ENCODE peak calls at places on chromosomes 1 and 21, in four cellular contexts. A is mesendoderm; X is IMR-90; J is CD4-positive, CD25-positive, alpha-beta regulatory T cell. B is an unnamed sample. For H3K27me3, the result is how much of the 10 kb centered on the place peaks cover.

GRCh38 chr1:246769306-246769705 is 45.1 kb downstream of the SCCPDH start:
- DNase-seq in A (no peak), X (peak), J (no peak), B (no peak)

GRCh38 chr1:2543543-2544092 is 12.6 kb upstream of the TNFRSF14 start:
- DNase-seq in A (no peak), X (peak), J (peak), B (no peak)

GRCh38 chr1:924619-925323 is 1.0 kb downstream of the SAMD11 start:
- DNase-seq in A (peak), X (peak), J (no peak), B (no peak)

GRCh38 chr1:227136210-227136609 is 182.1 kb downstream of the CDC42BPA start:
- DNase-seq in A (no peak), X (peak), J (no peak), B (no peak)

GRCh38 chr1:19606817-19607706 is 37.0 kb upstream of the NBL1 start:
- DNase-seq in A (no peak), X (peak), J (peak), B (no peak)

GRCh38 chr1:69483219-69483618 is 84.5 kb upstream of the LRRC7 start:
- DNase-seq in A (no peak), X (no peak), J (no peak), B (no peak)

GRCh38 chr1:151701515-151701914 is 15.1 kb downstream of the CELF3 start:
- DNase-seq in A (no peak), X (no peak), J (no peak), B (no peak)

GRCh38 chr1:202599669-202600431 is 110.4 kb downstream of the SYT2 start:
- DNase-seq in A (peak), X (peak), J (no peak), B (peak)

GRCh38 chr1:170700842-170701305 is 36.9 kb downstream of the PRRX1 start:
- DNase-seq in A (no peak), X (peak), J (no peak), B (no peak)

GRCh38 chr1:65425697-65426096 is 5.2 kb downstream of the LEPR start:
- DNase-seq in A (peak), X (peak), J (no peak), B (no peak)

GRCh38 chr1:7172804-7173203 is 387.6 kb downstream of the CAMTA1 start:
- DNase-seq in A (no peak), X (no peak), J (no peak), B (no peak)

GRCh38 chr1:168234846-168235547 is 9.2 kb downstream of the SFT2D2 start:
- DNase-seq in A (peak), X (peak), J (peak), B (peak)

GRCh38 chr1:235714205-235714897 is 64.8 kb upstream of the GNG4 start:
- DNase-seq in A (no peak), X (no peak), J (no peak), B (no peak)

GRCh38 chr1:223665592-223666312 is at the start of gene CAPN8:
- DNase-seq in A (no peak), X (no peak), J (no peak), B (peak)

GRCh38 chr1:167401260-167401873 is 117.0 kb downstream of the CD247 start:
- DNase-seq in A (peak), X (peak), J (peak), B (peak)

GRCh38 chr1:67544921-67545320 is 114.7 kb upstream of the SERBP1 start:
- DNase-seq in A (no peak), X (peak), J (no peak), B (no peak)

GRCh38 chr1:231603598-231604275 is 22.9 kb upstream of the DISC1 start:
- DNase-seq in A (peak), X (peak), J (peak), B (peak)

GRCh38 chr1:7505094-7505838 is 265.8 kb upstream of the VAMP3 start:
- DNase-seq in A (no peak), X (no peak), J (no peak), B (no peak)

GRCh38 chr1:7962011-7962335 is 462 bp downstream of the PARK7 start:
- DNase-seq in A (no peak), X (no peak), J (no peak), B (no peak)

GRCh38 chr1:38044224-38045215 is 2.1 kb downstream of the POU3F1 start:
- DNase-seq in A (no peak), X (no peak), J (no peak), B (no peak)

GRCh38 chr21:17901458-17902092 is 82.4 kb upstream of the C21orf91 start:
- DNase-seq in A (peak), X (peak), J (no peak), B (no peak)

GRCh38 chr1:10519016-10519417 is 44.3 kb downstream of the PEX14 start:
- DNase-seq in A (no peak), X (no peak), J (no peak), B (no peak)

GRCh38 chr1:39896909-39897685 is 4.6 kb downstream of the MYCL start:
- DNase-seq in A (peak), X (peak), J (no peak), B (no peak)

GRCh38 chr1:182588460-182589396 is at the start of gene RNASEL:
- DNase-seq in A (peak), X (peak), J (peak), B (peak)

GRCh38 chr1:9844746-9845145 is 21.0 kb upstream of the CLSTN1 start:
- DNase-seq in A (no peak), X (no peak), J (no peak), B (no peak)

GRCh38 chr1:117611894-117612481 is 6.1 kb downstream of the TENT5C start:
- DNase-seq in A (no peak), X (no peak), J (no peak), B (no peak)

GRCh38 chr1:155126494-155127104 is 1.1 kb upstream of the EFNA1 start:
- DNase-seq in A (peak), X (peak), J (peak), B (peak)

GRCh38 chr21:18354947-18355346 is 48.6 kb downstream of the TMPRSS15 start:
- DNase-seq in A (no peak), X (no peak), J (no peak), B (no peak)

GRCh38 chr1:53508991-53509663 is 49.9 kb downstream of the DMRTB1 start:
- DNase-seq in A (no peak), X (peak), J (no peak), B (no peak)

GRCh38 chr1:7422081-7422480 is 349.0 kb upstream of the VAMP3 start:
- DNase-seq in A (no peak), X (no peak), J (no peak), B (no peak)

GRCh38 chr1:237191403-237191802 is 149.4 kb downstream of the RYR2 start:
- DNase-seq in A (no peak), X (no peak), J (no peak), B (no peak)

GRCh38 chr1:25217598-25218232 is 14.6 kb downstream of the SYF2 start:
- DNase-seq in A (no peak), X (no peak), J (no peak), B (no peak)
- H3K27me3 ChIP-seq in A (under half), X (under half), J (under half), B (under half)

DNA sequence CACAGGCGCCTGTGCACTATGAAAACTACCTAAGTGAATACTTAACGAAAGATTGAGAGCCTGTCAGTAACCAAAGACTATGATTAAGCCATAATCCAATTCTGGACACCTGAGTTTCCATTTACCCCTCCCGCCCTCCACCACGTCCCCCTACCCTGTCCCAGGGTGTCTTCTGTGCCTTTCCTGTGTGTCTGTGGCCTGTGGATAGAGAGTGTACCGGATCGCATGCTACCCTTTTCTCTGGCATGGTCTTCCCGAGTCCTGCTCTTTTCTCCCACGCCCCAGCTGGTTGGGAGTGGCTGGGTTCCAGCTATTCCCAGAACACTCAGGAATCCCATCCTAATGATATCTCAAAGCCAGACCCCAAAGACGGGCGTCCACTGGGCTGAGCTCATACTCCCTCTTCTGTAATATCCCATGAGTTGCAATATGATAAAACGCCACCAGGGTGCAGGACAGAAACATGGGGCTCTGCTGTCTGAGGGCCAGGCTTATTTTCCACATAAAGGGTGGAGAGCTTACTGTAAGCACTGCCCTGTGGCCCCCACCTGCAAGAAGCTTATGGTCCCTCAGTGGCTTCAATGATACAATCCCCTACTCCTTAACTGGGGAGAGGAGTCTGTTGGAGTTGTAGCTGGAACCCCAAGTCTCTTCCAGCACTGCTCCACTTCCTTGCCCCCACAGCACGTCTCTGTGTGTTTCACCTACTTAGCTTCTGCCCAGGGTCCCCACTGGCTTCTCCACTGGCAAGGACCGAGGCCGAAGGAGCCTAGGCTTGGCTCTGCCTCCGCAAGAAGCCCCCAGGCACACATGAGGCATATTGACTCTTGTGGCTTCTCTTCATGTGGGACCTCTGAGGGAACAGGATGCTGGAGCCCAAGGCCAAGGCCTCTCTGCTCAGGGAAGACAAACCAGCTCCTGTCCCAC is 17.6 kb upstream of the ALX3 start:
- DNase-seq in A (peak), X (peak), J (peak), B (peak)
- H3K27me3 ChIP-seq in A (under half), X (half or more), J (under half), B (under half)

DNA sequence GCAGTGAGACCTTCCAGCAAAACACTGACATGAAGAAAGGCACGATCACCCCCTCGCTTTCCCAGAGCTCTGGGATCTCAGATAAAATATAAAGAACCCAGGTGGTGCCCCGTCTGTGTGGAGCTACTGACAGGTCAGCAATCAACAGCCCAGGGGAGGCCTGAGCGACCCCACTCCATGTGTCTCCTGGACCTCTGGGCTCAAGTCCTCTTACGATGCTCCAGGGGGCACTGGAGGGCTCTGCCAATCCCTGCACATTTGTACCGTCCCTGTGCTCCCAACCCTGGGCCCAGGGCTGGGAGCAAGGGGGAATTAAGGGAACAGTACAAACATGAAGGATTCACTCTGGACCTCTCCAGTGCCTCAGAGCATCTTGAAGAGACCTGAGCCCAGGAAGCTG is 12.5 kb downstream of the S100A7A start:
- DNase-seq in A (peak), X (no peak), J (no peak), B (no peak)
- H3K27me3 ChIP-seq in A (under half), X (under half), J (under half), B (under half)

GRCh38 chr1:204188959-204189639 is 7.2 kb downstream of the KISS1 start:
- DNase-seq in A (no peak), X (no peak), J (no peak), B (no peak)

GRCh38 chr1:204190212-204191211 is 5.8 kb downstream of the KISS1 start:
- DNase-seq in A (no peak), X (peak), J (no peak), B (peak)

GRCh38 chr1:204192589-204193352 is 3.5 kb downstream of the KISS1 start:
- DNase-seq in A (no peak), X (no peak), J (no peak), B (no peak)

GRCh38 chr1:204192046-204192445 is 4.2 kb downstream of the KISS1 start:
- DNase-seq in A (no peak), X (no peak), J (no peak), B (no peak)

GRCh38 chr1:204191481-204191880 is 4.8 kb downstream of the KISS1 start:
- DNase-seq in A (no peak), X (no peak), J (no peak), B (no peak)
- H3K27me3 ChIP-seq in A (under half), X (under half), J (under half), B (under half)

DNA sequence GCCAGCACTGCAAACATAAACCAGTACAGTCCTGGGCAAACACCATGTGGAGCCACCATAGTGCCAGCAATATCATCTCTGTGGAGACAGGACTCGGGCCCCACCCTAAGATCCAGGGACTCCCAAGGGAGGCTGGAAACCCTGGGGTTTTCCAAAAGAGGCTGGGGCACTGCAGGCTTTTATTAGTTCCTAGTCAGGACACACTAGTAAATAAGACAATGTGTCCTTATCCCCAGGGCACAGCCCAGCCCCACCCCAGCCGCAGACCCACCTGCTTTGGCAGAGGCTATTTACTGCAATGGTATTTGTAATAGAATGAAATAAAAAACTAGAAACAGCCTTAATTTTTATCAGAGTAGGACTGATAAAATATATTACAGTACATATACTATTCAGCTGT is 486 bp upstream of the GJB3 start:
- DNase-seq in A (no peak), X (no peak), J (no peak), B (no peak)
- H3K27me3 ChIP-seq in A (under half), X (under half), J (under half), B (under half)

GRCh38 chr1:229005097-229005496 is 265.8 kb upstream of the RAB4A start:
- DNase-seq in A (no peak), X (no peak), J (no peak), B (no peak)
- H3K27me3 ChIP-seq in A (under half), X (under half), J (under half), B (under half)

DNA sequence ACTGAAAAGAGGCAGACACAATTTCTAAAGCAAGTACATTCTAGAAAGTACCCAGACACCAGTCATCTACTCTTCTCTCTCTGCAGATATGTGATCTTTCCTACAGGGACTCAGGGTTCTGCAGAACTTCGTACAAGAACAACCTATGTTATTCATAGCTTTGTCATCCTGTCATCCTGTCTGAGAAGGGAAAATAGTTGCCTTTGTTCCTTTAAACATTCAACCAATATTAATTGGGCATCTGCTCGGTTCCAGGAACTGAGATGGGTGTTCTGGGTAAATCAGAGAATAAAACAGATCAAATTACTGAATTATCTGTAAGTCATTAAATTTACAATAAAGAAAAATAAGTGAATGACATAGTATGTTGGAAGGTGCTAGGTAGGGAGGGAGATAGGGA is 504.9 kb downstream of the MATN1 start:
- DNase-seq in A (no peak), X (no peak), J (no peak), B (no peak)
- H3K27me3 ChIP-seq in A (under half), X (under half), J (under half), B (under half)

DNA sequence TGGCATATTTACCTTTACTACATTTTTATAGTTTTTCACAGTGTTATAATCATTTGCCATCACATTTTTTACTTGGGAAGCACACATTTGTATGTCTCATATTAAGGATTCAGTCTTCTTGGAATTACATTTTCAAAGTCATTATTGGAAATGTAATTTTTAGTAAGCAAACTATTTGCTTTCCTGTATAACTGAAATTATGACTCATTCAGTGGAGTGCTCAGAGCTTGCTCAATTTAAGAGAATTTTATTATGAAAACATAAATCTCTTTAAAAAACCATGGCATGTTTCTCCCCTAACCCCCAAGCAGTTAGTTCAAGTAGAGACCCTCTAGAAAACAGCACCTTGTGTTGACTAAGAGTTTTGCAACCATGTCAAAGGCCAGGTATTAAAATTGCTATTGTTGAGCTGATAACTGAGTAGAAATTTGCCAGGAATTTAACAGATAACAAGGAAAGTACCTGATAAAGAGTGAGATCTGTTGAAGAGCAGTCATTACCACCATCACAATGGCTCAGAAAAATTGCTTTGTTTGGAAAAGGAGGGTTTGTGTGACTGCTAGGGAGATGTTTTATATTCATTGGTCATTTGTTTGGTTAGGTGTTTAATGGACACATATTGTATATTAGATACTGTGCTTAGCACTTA is 105.9 kb downstream of the KCNK2 start:
- DNase-seq in A (peak), X (peak), J (no peak), B (no peak)
- H3K27me3 ChIP-seq in A (under half), X (under half), J (under half), B (under half)

GRCh38 chr1:179591592-179592580 is at the start of gene TDRD5:
- DNase-seq in A (peak), X (no peak), J (no peak), B (peak)
- H3K27me3 ChIP-seq in A (under half), X (under half), J (under half), B (under half)

B was measured in Caco-2.